ENCODE peak calls at places on chromosomes 16 and 17, in seven cellular contexts. T is NCI-H774; D is stimulated activated CD8-positive, alpha-beta memory T cell treated with anti-CD3 and anti-CD28 coated beads, Interleukin-2, amount 100 ng/mL, for 48 hours; N is endodermal cell; G is LoVo; E is A549; Z is SJSA1. Y is an unnamed sample.
A peak's percentile ranks its signal among the peaks of the same experiment; 100 is the strongest.

GRCh38 chr16:89096768-89097527 is 3.3 kb downstream of the ACSF3 start:
- DNase-seq in D (peak; percentile 66), G (no peak), T (no peak), Z (no peak), E (no peak), N (no peak), Y (no peak)

GRCh38 chr16:85474808-85475207 is 138.3 kb upstream of the GSE1 start:
- DNase-seq in E (no peak), Z (no peak), G (no peak), D (no peak), N (no peak), T (no peak), Y (no peak)

GRCh38 chr17:40303009-40303657 is 5.8 kb upstream of the RARA start:
- DNase-seq in E (peak; percentile 78), Z (peak; percentile 54), T (peak; percentile 15), N (peak; percentile 88), D (no peak), G (peak; percentile 43), Y (peak; percentile 74)

GRCh38 chr16:49484454-49484853 is 110.8 kb downstream of the C16orf78 start:
- DNase-seq in D (no peak), E (peak; percentile 46), G (peak; percentile 5), N (peak; percentile 89), T (peak; percentile 72), Z (no peak), Y (peak; percentile 87)

GRCh38 chr17:32515677-32516383 is 29.0 kb downstream of the CDK5R1 start:
- DNase-seq in Z (no peak), D (no peak), E (no peak), T (no peak), G (no peak), N (no peak), Y (no peak)

GRCh38 chr17:2082003-2082862 is 27.3 kb downstream of the HIC1 start:
- DNase-seq in N (peak; percentile 72), Z (peak; percentile 76), T (no peak), E (no peak), G (no peak), D (no peak), Y (no peak)

GRCh38 chr16:29763326-29763725 is 14.7 kb upstream of the ZG16 start:
- DNase-seq in T (no peak), G (no peak), E (no peak), D (no peak), N (no peak), Z (no peak), Y (no peak)

GRCh38 chr16:2835638-2836493 is 5.8 kb downstream of the ZG16B start:
- DNase-seq in N (peak; percentile 92), Z (peak; percentile 94), E (peak; percentile 93), T (no peak), D (no peak), G (peak; percentile 96), Y (peak; percentile 56)

GRCh38 chr16:11913425-11914079 is 2.2 kb downstream of the GSPT1 start:
- DNase-seq in Z (no peak), T (no peak), N (no peak), G (peak; percentile 16), E (no peak), D (no peak), Y (no peak)

GRCh38 chr17:49624896-49625295 is 49.2 kb downstream of the NXPH3 start:
- DNase-seq in Z (no peak), D (no peak), T (no peak), N (no peak), G (no peak), E (no peak), Y (no peak)

GRCh38 chr17:337453-337852 is 15.2 kb downstream of the RPH3AL start:
- DNase-seq in T (no peak), G (no peak), Z (no peak), D (no peak), E (no peak), N (peak; percentile 40), Y (no peak)

GRCh38 chr17:61401280-61402072 is 1.8 kb downstream of the TBX2 start:
- DNase-seq in G (no peak), E (no peak), Z (no peak), D (no peak), N (peak; percentile 72), T (no peak), Y (no peak)

GRCh38 chr17:42484304-42484703 is 25.6 kb downstream of the ATP6V0A1 start:
- DNase-seq in E (no peak), D (peak; percentile 40), N (no peak), T (no peak), Z (no peak), G (no peak), Y (no peak)

GRCh38 chr17:1724869-1725641 is 551 bp downstream of the WDR81 start:
- DNase-seq in N (peak; percentile 82), T (no peak), G (no peak), Z (no peak), E (no peak), D (no peak), Y (peak; percentile 54)

GRCh38 chr17:83152221-83152744 is 72.9 kb downstream of the METRNL start:
- DNase-seq in N (peak; percentile 51), T (no peak), E (no peak), Z (peak; percentile 44), D (no peak), G (no peak), Y (no peak)

GRCh38 chr16:80803341-80804060 is 897 bp downstream of the CDYL2 start:
- DNase-seq in N (peak; percentile 81), T (no peak), G (no peak), D (peak; percentile 23), Z (no peak), E (no peak), Y (peak; percentile 58)

GRCh38 chr16:2963611-2964415 is at the start of gene KREMEN2:
- DNase-seq in Z (no peak), E (peak; percentile 82), G (peak; percentile 69), T (no peak), N (peak; percentile 93), D (no peak), Y (peak; percentile 86)

GRCh38 chr16:85005278-85006069 is 5.9 kb downstream of the ZDHHC7 start:
- DNase-seq in G (no peak), N (no peak), E (no peak), T (no peak), Z (no peak), D (no peak), Y (no peak)

GRCh38 chr17:6548034-6548433 is 8.3 kb downstream of the PITPNM3 start:
- DNase-seq in T (no peak), N (no peak), D (no peak), Z (no peak), G (no peak), E (no peak), Y (no peak)

GRCh38 chr17:72812823-72813222 is 279.7 kb downstream of the SLC39A11 start:
- DNase-seq in T (no peak), G (no peak), Z (no peak), E (no peak), N (no peak), D (no peak), Y (no peak)

GRCh38 chr16:81001330-81001729 is 5.4 kb downstream of the CMC2 start:
- DNase-seq in E (no peak), Z (no peak), D (no peak), N (no peak), T (no peak), G (no peak), Y (no peak)